ENCODE peak calls at places on chromosomes 16 and 17, in six cellular contexts. V, P, G, I, L and A are unnamed samples.

GRCh38 chr17:13931752-13932477 is 137.4 kb upstream of the COX10 start:
- DNase-seq in V (peak), P (no peak), G (peak), I (no peak), L (peak), A (peak)

GRCh38 chr17:17824119-17824779 is 12.5 kb downstream of the SREBF1 start:
- DNase-seq in V (no peak), P (peak), G (peak), I (peak), L (no peak), A (peak)

GRCh38 chr17:45732926-45733505 is 51.1 kb upstream of the CRHR1 start:
- DNase-seq in V (no peak), P (no peak), G (no peak), I (no peak), L (no peak), A (no peak)

GRCh38 chr17:19986941-19987714 is 9.5 kb upstream of the AKAP10 start:
- DNase-seq in V (no peak), P (no peak), G (no peak), I (no peak), L (no peak), A (no peak)

GRCh38 chr16:48611329-48612137 is 1.6 kb upstream of the N4BP1 start:
- DNase-seq in V (no peak), P (peak), G (no peak), I (no peak), L (no peak), A (peak)

GRCh38 chr16:85926370-85926769 is 27.4 kb downstream of the IRF8 start:
- DNase-seq in V (no peak), P (no peak), G (no peak), I (no peak), L (no peak), A (no peak)

GRCh38 chr17:57687642-57688041 is 57.5 kb downstream of the CCDC182 start:
- DNase-seq in V (no peak), P (no peak), G (no peak), I (no peak), L (no peak), A (no peak)

GRCh38 chr17:65696739-65697394 is 135.4 kb upstream of the AXIN2 start:
- DNase-seq in V (no peak), P (no peak), G (no peak), I (no peak), L (peak), A (no peak)

GRCh38 chr16:29815032-29815721 is 775 bp upstream of the PAGR1 start:
- DNase-seq in V (peak), P (peak), G (no peak), I (peak), L (peak), A (peak)

GRCh38 chr17:6461246-6461645 is 17.0 kb downstream of the PIMREG start:
- DNase-seq in V (no peak), P (no peak), G (no peak), I (no peak), L (no peak), A (no peak)

GRCh38 chr17:4209611-4210010 is 54.2 kb downstream of the ANKFY1 start:
- DNase-seq in V (peak), P (no peak), G (no peak), I (no peak), L (no peak), A (no peak)

GRCh38 chr16:30637952-30638351 is 12.8 kb upstream of the PRR14 start:
- DNase-seq in V (no peak), P (peak), G (peak), I (no peak), L (peak), A (no peak)

GRCh38 chr16:2499890-2500633 is 13.7 kb upstream of the ATP6V0C start:
- DNase-seq in V (no peak), P (no peak), G (no peak), I (no peak), L (no peak), A (no peak)

GRCh38 chr16:2500937-2501750 is 12.6 kb upstream of the ATP6V0C start:
- DNase-seq in V (peak), P (peak), G (peak), I (peak), L (peak), A (peak)

GRCh38 chr16:2499454-2499853 is 14.3 kb upstream of the ATP6V0C start:
- DNase-seq in V (no peak), P (no peak), G (no peak), I (no peak), L (no peak), A (no peak)

GRCh38 chr16:2500634-2500936 is 13.2 kb upstream of the ATP6V0C start:
- DNase-seq in V (no peak), P (peak), G (no peak), I (no peak), L (no peak), A (no peak)

GRCh38 chr16:2501938-2502900 is 11.5 kb upstream of the ATP6V0C start:
- DNase-seq in V (no peak), P (no peak), G (no peak), I (no peak), L (no peak), A (no peak)
- H3K4me3 ChIP-seq in V (peak), P (no peak), G (no peak), I (no peak), L (no peak), A (no peak)

DNA sequence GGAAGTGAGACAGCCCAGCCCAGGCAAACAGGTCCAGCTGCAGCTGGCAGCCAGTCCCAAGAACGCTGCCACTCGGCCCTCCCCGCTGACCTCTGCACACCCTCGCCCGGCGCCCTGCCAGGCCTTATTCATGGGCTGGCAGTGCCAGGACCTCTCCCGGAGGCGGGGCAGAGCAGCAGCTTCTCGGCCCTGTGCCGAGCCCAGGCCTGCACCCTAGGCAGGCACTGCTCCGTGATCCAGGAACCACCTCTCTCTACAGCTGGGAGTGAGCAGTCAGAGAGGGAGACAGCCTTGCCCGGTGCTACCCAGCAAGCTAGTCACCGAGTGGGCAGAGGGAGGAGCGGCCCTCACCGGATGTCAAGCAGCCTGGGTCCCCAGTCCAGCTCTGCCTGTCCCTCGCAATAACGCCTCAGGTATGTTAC is 79.9 kb upstream of the CBX4 start:
- DNase-seq in V (peak), P (no peak), G (no peak), I (peak), L (peak), A (peak)
- H3K4me3 ChIP-seq in V (no peak), P (no peak), G (no peak), I (no peak), L (no peak), A (no peak)

DNA sequence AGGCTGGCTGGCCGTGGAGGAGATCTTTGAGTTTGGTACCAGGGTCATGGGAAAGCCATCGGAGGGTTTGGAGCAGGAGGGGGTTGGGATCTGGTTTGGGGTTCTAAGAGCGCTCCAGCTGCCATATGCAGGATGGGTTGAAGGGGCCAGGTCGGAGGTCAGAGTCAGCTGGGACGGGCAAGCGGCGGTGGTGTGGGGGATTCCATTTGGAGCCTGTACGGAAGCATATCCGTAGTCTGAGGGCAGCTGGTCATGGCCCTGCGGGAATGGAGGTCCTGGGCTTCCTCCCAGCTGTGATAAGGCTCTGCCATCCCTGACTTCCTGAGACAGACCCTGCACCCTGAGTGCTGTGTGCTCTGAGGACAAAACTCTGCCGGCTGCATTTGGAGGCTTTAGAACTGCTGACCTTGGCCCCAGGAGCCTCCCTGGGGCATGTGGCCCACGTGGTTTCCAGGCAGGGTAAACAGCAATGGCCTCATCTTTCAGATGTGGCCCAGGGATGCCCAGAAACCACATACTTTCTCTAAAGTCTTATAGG is 46.5 kb downstream of the ATP2C2 start:
- DNase-seq in V (peak), P (no peak), G (no peak), I (no peak), L (no peak), A (no peak)
- H3K4me3 ChIP-seq in V (no peak), P (no peak), G (no peak), I (no peak), L (no peak), A (no peak)

GRCh38 chr16:53370827-53371226 is 63.4 kb upstream of the RBL2 start:
- DNase-seq in V (no peak), P (no peak), G (no peak), I (no peak), L (no peak), A (no peak)

GRCh38 chr16:53369921-53370320 is 64.3 kb upstream of the RBL2 start:
- DNase-seq in V (no peak), P (no peak), G (no peak), I (no peak), L (peak), A (no peak)

GRCh38 chr16:53378138-53378537 is 56.1 kb upstream of the RBL2 start:
- DNase-seq in V (no peak), P (no peak), G (no peak), I (no peak), L (no peak), A (no peak)

DNA sequence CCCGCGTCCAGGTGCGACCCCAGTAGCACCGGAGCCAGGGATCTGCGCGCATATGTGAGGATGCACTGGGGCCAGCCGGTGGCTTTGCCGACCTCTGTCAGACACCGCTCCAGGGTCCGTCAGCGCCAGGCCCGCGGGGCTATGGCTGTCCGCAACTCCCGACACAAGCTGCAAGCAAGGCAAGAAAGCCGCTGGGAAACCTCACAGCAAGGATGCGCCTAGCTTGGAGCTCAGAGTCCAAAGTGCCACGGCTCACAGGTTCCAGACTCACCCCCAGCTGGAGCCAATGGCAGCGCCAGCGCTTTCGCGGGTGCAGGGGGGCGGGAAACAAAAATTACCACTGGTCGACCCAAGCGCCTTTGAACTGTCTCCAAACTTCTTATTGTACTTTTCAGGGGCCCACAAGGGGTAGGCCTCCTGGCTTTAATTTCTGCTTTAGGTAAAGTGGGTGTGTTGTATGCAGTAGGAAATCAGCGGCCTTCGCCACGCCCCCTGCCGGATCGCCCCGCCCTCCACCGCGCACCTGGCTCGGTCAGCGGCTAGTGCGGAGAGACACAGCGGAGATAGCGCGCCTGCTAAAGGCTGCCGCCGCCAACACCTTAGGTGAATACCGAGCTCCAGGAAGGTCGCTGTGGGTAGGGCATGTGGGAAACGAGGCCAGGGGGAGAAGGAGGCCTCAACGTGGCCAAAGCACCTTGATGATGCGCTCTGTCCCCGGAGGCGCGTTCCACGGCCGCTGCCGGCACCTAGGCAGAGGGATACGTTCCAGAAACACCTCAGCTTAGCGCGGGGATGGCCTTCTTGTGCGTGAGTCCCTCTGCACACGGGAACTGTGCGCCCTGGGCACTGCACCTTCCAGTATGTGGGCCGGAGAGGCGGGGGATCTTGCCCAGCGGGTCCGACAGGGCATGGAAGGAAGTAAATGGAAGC is 61.1 kb upstream of the RBL2 start:
- DNase-seq in V (no peak), P (peak), G (no peak), I (no peak), L (no peak), A (peak)
- H3K4me3 ChIP-seq in V (peak), P (no peak), G (no peak), I (no peak), L (no peak), A (peak)

DNA sequence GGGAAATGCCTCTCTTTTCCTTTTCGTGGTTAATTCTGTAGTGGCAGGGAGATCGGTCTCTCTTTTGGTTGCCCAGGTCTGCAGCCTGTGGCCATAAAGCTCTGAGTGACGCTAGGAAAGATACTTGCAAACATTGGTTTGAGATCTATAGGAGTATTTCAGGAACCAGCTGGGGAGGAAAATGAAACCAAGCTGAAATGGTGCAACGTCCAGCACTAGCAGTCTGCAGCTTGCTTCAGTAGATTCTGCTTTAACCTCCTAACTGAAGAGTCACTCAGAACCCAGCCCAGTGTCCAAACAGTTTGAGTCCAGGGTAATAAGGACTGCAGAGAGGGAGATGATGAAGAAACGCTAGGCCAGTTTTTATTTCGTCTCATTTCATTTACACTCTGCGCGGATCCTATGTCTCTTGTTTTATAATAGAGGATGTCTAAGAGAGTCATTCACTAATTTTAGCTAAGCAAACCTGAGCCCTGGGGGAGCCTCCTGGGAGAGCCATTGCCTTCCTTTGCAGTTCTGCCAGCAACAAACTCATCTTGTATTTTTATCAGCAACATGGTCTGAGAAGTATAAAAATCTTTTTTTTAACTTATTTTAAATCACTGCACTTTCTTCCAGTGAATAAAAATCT is 12.0 kb downstream of the SP2 start:
- DNase-seq in V (no peak), P (no peak), G (no peak), I (no peak), L (no peak), A (no peak)
- H3K4me3 ChIP-seq in V (peak), P (no peak), G (no peak), I (no peak), L (no peak), A (no peak)

GRCh38 chr16:24543949-24544348 is 4.6 kb downstream of the RBBP6 start:
- DNase-seq in V (no peak), P (no peak), G (peak), I (no peak), L (peak), A (no peak)
- H3K4me3 ChIP-seq in V (peak), P (no peak), G (peak), I (no peak), L (peak), A (no peak)